ENCODE peak calls at places on chromosomes 7 and 10, in ten cellular contexts. R, D, Y, A, X, T, F, P, S and O are unnamed samples.
A peak's percentile ranks its signal among the peaks of the same experiment; 100 is the strongest.

GRCh38 chr10:28818645-28819036 is 141.3 kb downstream of the BAMBI start:
- DNase-seq in R (no peak), A (peak; percentile 85), X (no peak), F (no peak), S (no peak), Y (no peak), T (no peak), P (no peak), D (no peak), O (no peak)

GRCh38 chr10:65891073-65891981 is 1034.5 kb upstream of the LRRTM3 start:
- DNase-seq in P (no peak), F (no peak), S (peak; percentile 56), Y (no peak), A (peak; percentile 14), T (no peak), D (no peak), R (no peak), X (no peak), O (no peak)

GRCh38 chr10:47134166-47134565 is 165.8 kb upstream of the GDF10 start:
- DNase-seq in T (no peak), Y (no peak), D (no peak), X (no peak), F (no peak), R (no peak), S (no peak), A (no peak), P (no peak), O (no peak)

GRCh38 chr10:72661436-72661835 is 30.5 kb upstream of the MCU start:
- DNase-seq in P (no peak), T (no peak), D (no peak), A (no peak), S (no peak), F (no peak), Y (no peak), X (no peak), R (no peak), O (no peak)

GRCh38 chr10:93680414-93681047 is 21.9 kb downstream of the FRA10AC1 start:
- DNase-seq in Y (peak; percentile 68), P (no peak), S (peak; percentile 26), D (no peak), F (no peak), T (peak; percentile 67), R (peak; percentile 56), X (peak; percentile 37), A (peak; percentile 48), O (peak; percentile 70)

GRCh38 chr7:96178581-96178980 is 143.3 kb downstream of the SLC25A13 start:
- DNase-seq in A (no peak), R (no peak), P (no peak), X (no peak), Y (no peak), D (no peak), T (no peak), F (no peak), S (no peak), O (no peak)

GRCh38 chr7:154255324-154255723 is 203.1 kb downstream of the DPP6 start:
- DNase-seq in X (no peak), Y (no peak), R (no peak), T (no peak), P (no peak), D (no peak), F (no peak), S (no peak), A (no peak), O (no peak)

GRCh38 chr10:131420867-131421266 is 109.3 kb upstream of the TCERG1L start:
- DNase-seq in D (no peak), Y (no peak), F (no peak), T (no peak), S (no peak), R (no peak), P (no peak), X (no peak), A (no peak), O (no peak)

GRCh38 chr7:96401200-96401599 is 79.3 kb upstream of the SLC25A13 start:
- DNase-seq in X (no peak), T (peak; percentile 5), S (no peak), Y (no peak), P (no peak), A (no peak), D (no peak), R (no peak), F (no peak), O (no peak)

GRCh38 chr7:43439631-43440401 is 143.1 kb upstream of the STK17A start:
- DNase-seq in S (peak; percentile 80), F (no peak), T (peak; percentile 67), D (no peak), R (peak; percentile 43), Y (peak; percentile 76), A (peak; percentile 60), P (no peak), X (peak; percentile 47), O (peak; percentile 58)

GRCh38 chr7:80736371-80736770 is 97.9 kb downstream of the CD36 start:
- DNase-seq in F (no peak), T (no peak), P (no peak), R (no peak), D (no peak), Y (no peak), S (no peak), A (no peak), X (peak; percentile 39), O (no peak)

GRCh38 chr10:126391162-126391880 is 3.0 kb upstream of the ADAM12 start:
- DNase-seq in F (no peak), A (peak; percentile 72), Y (peak; percentile 83), S (no peak), D (no peak), R (no peak), T (peak; percentile 68), X (peak; percentile 41), P (no peak), O (peak; percentile 43)

GRCh38 chr7:70406419-70407189 is 725.3 kb upstream of the GALNT17 start:
- DNase-seq in P (no peak), Y (no peak), F (no peak), D (peak; percentile 23), R (no peak), X (no peak), S (no peak), A (no peak), T (no peak), O (no peak)

GRCh38 chr7:17558558-17559332 is 260.3 kb downstream of the AHR start:
- DNase-seq in D (no peak), Y (no peak), P (no peak), A (peak; percentile 52), S (no peak), R (no peak), X (peak; percentile 30), T (no peak), F (no peak), O (no peak)

GRCh38 chr7:32611201-32611691 is 116.0 kb downstream of the AVL9 start:
- DNase-seq in Y (peak; percentile 56), P (no peak), T (peak; percentile 46), R (no peak), X (no peak), S (no peak), A (no peak), D (peak; percentile 16), F (no peak), O (peak; percentile 32)

GRCh38 chr7:52249741-52250140 is 785.7 kb upstream of the POM121L12 start:
- DNase-seq in A (no peak), X (no peak), F (no peak), S (no peak), D (no peak), P (no peak), T (no peak), R (no peak), Y (no peak), O (no peak)

DNA sequence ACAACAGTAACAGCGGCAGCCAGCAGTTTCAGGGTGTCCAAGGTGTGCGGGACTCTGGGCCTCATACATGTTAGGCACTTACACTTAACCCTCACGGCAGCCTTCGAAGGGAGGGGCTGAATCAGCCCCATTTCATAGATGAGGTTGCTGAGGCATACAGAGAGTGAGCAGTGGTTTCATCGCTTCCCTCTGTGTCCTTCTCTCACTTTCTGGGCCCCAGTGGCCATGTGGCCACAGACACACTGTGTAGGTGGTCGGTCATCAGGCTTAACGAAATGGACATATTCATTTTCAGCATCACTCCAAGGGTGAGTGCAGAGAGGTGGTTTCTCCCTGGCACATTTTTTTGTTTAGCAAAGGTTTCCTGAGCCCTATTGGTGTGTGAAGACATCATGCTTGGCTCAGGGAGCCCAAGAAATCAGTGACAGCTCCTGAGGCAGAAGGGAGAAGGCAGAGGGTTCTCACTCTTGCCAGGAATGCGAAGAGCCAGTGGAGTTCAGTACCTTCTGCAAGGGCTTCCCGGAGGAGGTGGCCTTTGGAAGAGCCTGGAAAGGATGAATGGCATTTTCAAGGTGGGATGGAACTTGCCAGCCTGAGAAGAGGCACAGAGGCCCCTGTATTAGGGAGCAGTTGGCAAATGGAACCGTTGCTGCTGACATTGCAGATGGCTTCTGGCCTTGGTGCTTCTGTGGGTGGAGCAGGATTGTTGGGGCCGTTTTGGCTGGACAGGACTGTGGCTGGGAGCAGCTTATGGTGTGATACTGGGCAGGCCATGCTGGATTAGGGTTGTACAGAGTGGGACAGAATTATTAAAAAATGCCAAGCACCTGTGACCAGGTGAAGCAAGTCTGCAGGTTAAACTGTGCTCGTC is 61.7 kb upstream of the PPIF start:
- DNase-seq in R (no peak), S (peak; percentile 94), T (no peak), X (no peak), P (no peak), Y (no peak), A (no peak), D (no peak), F (no peak), O (no peak)
- H3K4me3 ChIP-seq in R (no peak overlapping the region), S (peak overlapping the region; percentile 56), T (no peak overlapping the region), X (no peak overlapping the region), P (no peak overlapping the region), Y (no peak overlapping the region), A (no peak overlapping the region), D (no peak overlapping the region), F (no peak overlapping the region), O (no peak overlapping the region)

GRCh38 chr10:101710064-101710695 is 15.2 kb upstream of the FBXW4 start:
- DNase-seq in Y (peak; percentile 44), P (no peak), T (peak; percentile 14), A (no peak), X (peak; percentile 10), F (no peak), R (no peak), D (no peak), S (no peak), O (peak; percentile 10)
- TF ChIP-seq CTCF in Y (peak; percentile 37), P (no peak), T (peak; percentile 10), A (no peak), X (peak; percentile 17), F (no peak), R (no peak), D (peak; percentile 8), S (no peak), O (peak; percentile 36)

GRCh38 chr10:133324198-133324792 is 12.4 kb downstream of the CALY start:
- DNase-seq in R (no peak), A (peak; percentile 76), P (peak; percentile 62), F (peak; percentile 77), T (peak; percentile 59), S (peak; percentile 69), X (peak; percentile 55), D (no peak), Y (peak; percentile 72), O (peak; percentile 49)
- H3K4me3 ChIP-seq in R (peak overlapping the region; percentile 24), A (peak overlapping the region; percentile 58), P (peak overlapping the region; percentile 52), F (no peak overlapping the region), T (peak overlapping the region; percentile 15), S (no peak overlapping the region), X (peak overlapping the region; percentile 24), D (no peak overlapping the region), Y (peak overlapping the region; percentile 41), O (peak overlapping the region; percentile 33)

DNA sequence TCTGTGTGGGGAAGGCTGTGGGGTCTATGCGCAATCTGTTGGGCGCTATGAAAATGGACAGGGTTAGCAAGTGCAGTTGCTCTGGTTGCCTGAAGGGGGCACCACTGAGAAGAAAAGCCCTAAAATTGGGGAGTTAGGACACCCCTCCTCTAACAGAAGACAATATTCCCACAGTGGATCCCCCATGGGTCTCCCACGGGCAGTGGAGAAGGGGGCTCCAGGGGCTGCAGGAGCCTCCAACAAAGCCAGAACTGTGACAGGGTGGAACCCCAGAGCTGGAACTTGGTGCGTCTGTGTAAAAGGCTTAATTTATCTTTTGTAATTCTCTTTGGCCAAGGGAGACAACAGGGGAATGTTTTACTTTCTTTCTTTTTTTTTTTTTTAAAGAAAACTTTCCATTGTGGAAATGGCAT is 12.5 kb upstream of the COL13A1 start:
- DNase-seq in X (no peak), P (no peak), Y (no peak), A (peak; percentile 11), T (no peak), R (no peak), D (no peak), F (no peak), S (no peak), O (no peak)
- TF ChIP-seq CTCF in X (peak; percentile 55), P (no peak), Y (peak; percentile 92), A (peak; percentile 90), T (peak; percentile 90), R (peak; percentile 93), D (peak; percentile 71), F (no peak), S (peak; percentile 59), O (peak; percentile 86)